ENCODE peak calls at places on chromosomes 13 and 19, in seven cellular contexts. X, I, M, H, D, U and V are unnamed samples.

GRCh38 chr19:15426485-15427349 is 7.9 kb upstream of the AKAP8L start:
- DNase-seq in H (no peak), D (no peak), I (no peak), M (no peak), X (no peak), U (no peak), V (no peak)

GRCh38 chr19:20238025-20238623 is 71.1 kb downstream of the ZNF486 start:
- DNase-seq in H (peak; percentile 74), I (peak; percentile 82), X (no peak), U (peak; percentile 81), M (peak; percentile 64), D (peak; percentile 96), V (no peak)

GRCh38 chr19:33207040-33207620 is 13.0 kb downstream of the LRP3 start:
- DNase-seq in M (no peak), X (no peak), H (no peak), D (no peak), U (no peak), I (no peak), V (no peak)

GRCh38 chr13:44380404-44381165 is 7.0 kb downstream of the SERP2 start:
- DNase-seq in I (no peak), X (no peak), D (no peak), U (no peak), H (no peak), M (no peak), V (no peak)

GRCh38 chr19:55400281-55401087 is 7.1 kb downstream of the UBE2S start:
- DNase-seq in D (no peak), M (no peak), U (no peak), X (no peak), H (no peak), I (no peak), V (no peak)

GRCh38 chr19:10289167-10289835 is 451 bp upstream of the ICAM5 start:
- DNase-seq in M (no peak), D (peak; percentile 86), I (no peak), H (peak; percentile 51), X (peak; percentile 90), U (peak; percentile 43), V (peak; percentile 68)

GRCh38 chr19:2548966-2549365 is 73.0 kb downstream of the GADD45B start:
- DNase-seq in U (no peak), I (no peak), D (no peak), M (no peak), H (no peak), X (no peak), V (no peak)

GRCh38 chr19:53865523-53865917 is 2.2 kb upstream of the MYADM start:
- DNase-seq in I (no peak), H (no peak), D (no peak), M (no peak), U (no peak), X (no peak), V (no peak)

GRCh38 chr13:36067619-36068456 is 63.3 kb downstream of the DCLK1 start:
- DNase-seq in M (no peak), X (no peak), H (no peak), I (no peak), U (no peak), D (no peak), V (no peak)

GRCh38 chr19:5456130-5456835 is 1.1 kb downstream of the ZNRF4 start:
- DNase-seq in I (no peak), M (no peak), X (no peak), H (no peak), D (no peak), U (no peak), V (no peak)

GRCh38 chr13:51370116-51370515 is 30.6 kb downstream of the SERPINE3 start:
- DNase-seq in D (no peak), U (no peak), X (no peak), I (no peak), H (no peak), M (no peak), V (no peak)

GRCh38 chr19:15812059-15812722 is 3.3 kb downstream of the OR10H1 start:
- DNase-seq in M (no peak), I (no peak), X (no peak), H (no peak), U (peak; percentile 15), D (no peak), V (no peak)

GRCh38 chr13:111415216-111415615 is 94.8 kb downstream of the TEX29 start:
- DNase-seq in D (no peak), U (no peak), I (no peak), X (no peak), M (no peak), H (no peak), V (no peak)

GRCh38 chr13:100363874-100364273 is 224.7 kb downstream of the GGACT start:
- DNase-seq in H (no peak), X (no peak), D (no peak), M (no peak), U (no peak), I (no peak), V (no peak)

GRCh38 chr19:16258440-16258903 is 60.8 kb downstream of the AP1M1 start:
- DNase-seq in D (peak; percentile 93), H (no peak), I (peak; percentile 31), M (no peak), U (no peak), X (no peak), V (no peak)

GRCh38 chr13:95643471-95643813 is 1.1 kb downstream of the DZIP1 start:
- DNase-seq in X (peak; percentile 48), U (no peak), M (no peak), D (no peak), I (no peak), H (no peak), V (no peak)

GRCh38 chr19:21482863-21483276 is 22.5 kb upstream of the ZNF429 start:
- DNase-seq in D (peak; percentile 86), X (peak; percentile 47), M (no peak), U (peak; percentile 67), H (peak; percentile 53), I (peak; percentile 19), V (no peak)

GRCh38 chr13:95893861-95894260 is 159.3 kb downstream of the UGGT2 start:
- DNase-seq in H (no peak), U (no peak), X (no peak), M (no peak), D (no peak), I (no peak), V (no peak)

GRCh38 chr19:8552810-8553209 is 24.4 kb downstream of the MYO1F start:
- DNase-seq in M (no peak), H (no peak), D (no peak), X (peak; percentile 56), I (no peak), U (no peak), V (peak; percentile 56)

GRCh38 chr13:92745233-92745632 is 481.4 kb upstream of the GPC6 start:
- DNase-seq in X (no peak), I (no peak), M (no peak), H (no peak), U (no peak), D (no peak), V (no peak)

GRCh38 chr13:84430015-84430414 is 547.7 kb upstream of the SLITRK1 start:
- DNase-seq in I (no peak), X (no peak), M (no peak), H (no peak), U (no peak), D (no peak), V (no peak)

GRCh38 chr19:45768644-45769053 is 403 bp downstream of the SIX5 start:
- DNase-seq in H (no peak), I (no peak), D (no peak), U (peak; percentile 25), X (peak; percentile 62), M (no peak), V (no peak)

GRCh38 chr13:42270857-42271215 is 1.1 kb upstream of the AKAP11 start:
- DNase-seq in D (no peak), X (no peak), M (no peak), H (no peak), I (no peak), U (no peak), V (no peak)

GRCh38 chr19:13623686-13624405 is 117.6 kb upstream of the CACNA1A start:
- DNase-seq in D (no peak), H (no peak), X (no peak), M (no peak), I (no peak), U (no peak), V (no peak)

GRCh38 chr19:19628499-19629134 is 597 bp upstream of the LPAR2 start:
- DNase-seq in M (no peak), I (no peak), X (no peak), H (peak; percentile 41), D (no peak), U (peak; percentile 31), V (no peak)

GRCh38 chr19:4357921-4358326 is 14.6 kb downstream of the MPND start:
- DNase-seq in D (peak; percentile 84), M (no peak), U (no peak), H (no peak), X (no peak), I (no peak), V (no peak)

GRCh38 chr13:45310341-45311138 is 30.4 kb downstream of the TPT1 start:
- DNase-seq in I (no peak), X (no peak), M (no peak), D (no peak), U (no peak), H (no peak), V (no peak)